ENCODE peak calls at places on chromosomes 5 and 9, in ten cellular contexts. P is foreskin fibroblast, V is uterus, J is AG10803, Z is astrocyte of the spinal cord, L is A549, T is testis, K is OCI-LY7, S is tibial artery, F is BJ. I is an unnamed sample.

GRCh38 chr9:127822108-127822507 is 19.4 kb downstream of the FPGS start:
- DNase-seq in L (no peak), P (no peak), Z (no peak), F (no peak), K (no peak), V (no peak), T (no peak), J (no peak), S (no peak), I (no peak)

GRCh38 chr9:18149457-18150011 is 324.4 kb upstream of the ADAMTSL1 start:
- DNase-seq in L (no peak), V (no peak), Z (no peak), S (no peak), J (peak), P (peak), K (no peak), T (no peak), F (no peak), I (peak)

GRCh38 chr5:59709833-59710232 is 183.7 kb downstream of the PDE4D start:
- DNase-seq in J (peak), P (peak), F (peak), T (no peak), S (no peak), V (no peak), L (no peak), Z (peak), K (no peak), I (peak)

GRCh38 chr5:76606665-76607064 is 16.5 kb downstream of the F2RL2 start:
- DNase-seq in Z (no peak), S (no peak), F (no peak), V (no peak), K (no peak), T (no peak), J (no peak), L (no peak), P (peak), I (no peak)

GRCh38 chr5:20832204-20833080 is 844.4 kb upstream of the CDH18 start:
- DNase-seq in S (no peak), K (no peak), V (no peak), L (no peak), P (peak), T (no peak), Z (no peak), F (no peak), J (no peak), I (no peak)

GRCh38 chr9:134651226-134651905 is 9.8 kb downstream of the COL5A1 start:
- DNase-seq in Z (no peak), S (peak), L (no peak), J (no peak), K (no peak), F (no peak), P (no peak), T (no peak), V (no peak), I (no peak)

GRCh38 chr9:21607576-21607975 is 125.5 kb upstream of the IFNE start:
- DNase-seq in P (no peak), F (no peak), T (no peak), K (no peak), L (no peak), J (peak), Z (no peak), S (no peak), V (no peak), I (no peak)

GRCh38 chr5:73336366-73336765 is 112.2 kb downstream of the FOXD1 start:
- DNase-seq in V (no peak), K (no peak), L (no peak), F (no peak), T (no peak), S (no peak), J (no peak), P (no peak), Z (no peak), I (no peak)

GRCh38 chr5:95114305-95114704 is 170.6 kb downstream of the MCTP1 start:
- DNase-seq in S (no peak), T (no peak), K (no peak), L (no peak), J (no peak), V (no peak), P (no peak), Z (no peak), F (no peak), I (no peak)

GRCh38 chr5:15992918-15993317 is 186.7 kb downstream of the MARCHF11 start:
- DNase-seq in S (no peak), P (peak), F (no peak), J (peak), V (no peak), K (no peak), T (no peak), Z (peak), L (no peak), I (peak)

GRCh38 chr9:97310023-97310422 is 2.6 kb downstream of the CCDC180 start:
- DNase-seq in J (no peak), S (no peak), P (no peak), V (no peak), L (no peak), T (no peak), F (no peak), K (no peak), Z (no peak), I (no peak)
- TF ChIP-seq CTCF in J (no peak), S (no peak), P (no peak), V (no peak), L (no peak), T (no peak), F (no peak), K (no peak), Z (no peak), I (no peak)

GRCh38 chr5:1293416-1293996 is 1.4 kb downstream of the TERT start:
- DNase-seq in P (no peak), L (no peak), Z (no peak), S (peak), J (no peak), T (no peak), V (no peak), K (peak), F (no peak), I (no peak)

GRCh38 chr5:1292846-1293415 is 1.9 kb downstream of the TERT start:
- DNase-seq in J (no peak), L (no peak), Z (no peak), S (peak), V (no peak), F (no peak), P (no peak), T (no peak), K (peak), I (no peak)

GRCh38 chr5:1293997-1294838 is 650 bp downstream of the TERT start:
- DNase-seq in K (peak), V (no peak), J (no peak), F (no peak), P (no peak), Z (no peak), T (no peak), L (no peak), S (peak), I (no peak)

GRCh38 chr5:1295650-1296037 is 776 bp upstream of the TERT start:
- DNase-seq in K (no peak), J (no peak), F (no peak), S (peak), P (no peak), V (no peak), L (no peak), T (no peak), Z (no peak), I (no peak)

DNA sequence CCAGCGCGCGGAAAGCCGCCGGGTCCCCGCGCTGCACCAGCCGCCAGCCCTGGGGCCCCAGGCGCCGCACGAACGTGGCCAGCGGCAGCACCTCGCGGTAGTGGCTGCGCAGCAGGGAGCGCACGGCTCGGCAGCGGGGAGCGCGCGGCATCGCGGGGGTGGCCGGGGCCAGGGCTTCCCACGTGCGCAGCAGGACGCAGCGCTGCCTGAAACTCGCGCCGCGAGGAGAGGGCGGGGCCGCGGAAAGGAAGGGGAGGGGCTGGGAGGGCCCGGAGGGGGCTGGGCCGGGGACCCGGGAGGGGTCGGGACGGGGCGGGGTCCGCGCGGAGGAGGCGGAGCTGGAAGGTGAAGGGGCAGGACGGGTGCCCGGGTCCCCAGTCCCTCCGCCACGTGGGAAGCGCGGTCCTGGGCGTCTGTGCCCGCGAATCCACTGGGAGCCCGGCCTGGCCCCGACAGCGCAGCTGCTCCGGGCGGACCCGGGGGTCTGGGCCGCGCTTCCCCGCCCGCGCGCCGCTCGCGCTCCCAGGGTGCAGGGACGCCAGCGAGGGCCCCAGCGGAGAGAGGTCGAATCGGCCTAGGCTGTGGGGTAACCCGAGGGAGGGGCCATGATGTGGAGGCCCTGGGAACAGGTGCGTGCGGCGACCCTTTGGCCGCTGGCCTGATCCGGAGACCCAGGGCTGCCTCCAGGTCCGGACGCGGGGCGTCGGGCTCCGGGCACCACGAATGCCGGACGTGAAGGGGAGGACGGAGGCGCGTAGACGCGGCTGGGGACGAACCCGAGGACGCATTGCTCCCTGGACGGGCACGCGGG is at the start of gene TERT:
- DNase-seq in V (no peak), P (no peak), S (no peak), J (no peak), F (no peak), K (peak), L (peak), Z (no peak), T (peak), I (no peak)
- H3K4me3 ChIP-seq in V (no peak), P (no peak), S (no peak), J (no peak), F (no peak), K (peak), L (peak), Z (no peak), T (peak), I (no peak)

GRCh38 chr9:519579-519978 is 304.9 kb downstream of the DOCK8 start:
- DNase-seq in V (no peak), Z (no peak), K (no peak), S (no peak), F (no peak), J (no peak), L (no peak), T (no peak), P (no peak), I (no peak)
- TF ChIP-seq CTCF in V (no peak), Z (no peak), K (no peak), S (no peak), F (no peak), J (no peak), L (no peak), T (no peak), P (no peak), I (no peak)

DNA sequence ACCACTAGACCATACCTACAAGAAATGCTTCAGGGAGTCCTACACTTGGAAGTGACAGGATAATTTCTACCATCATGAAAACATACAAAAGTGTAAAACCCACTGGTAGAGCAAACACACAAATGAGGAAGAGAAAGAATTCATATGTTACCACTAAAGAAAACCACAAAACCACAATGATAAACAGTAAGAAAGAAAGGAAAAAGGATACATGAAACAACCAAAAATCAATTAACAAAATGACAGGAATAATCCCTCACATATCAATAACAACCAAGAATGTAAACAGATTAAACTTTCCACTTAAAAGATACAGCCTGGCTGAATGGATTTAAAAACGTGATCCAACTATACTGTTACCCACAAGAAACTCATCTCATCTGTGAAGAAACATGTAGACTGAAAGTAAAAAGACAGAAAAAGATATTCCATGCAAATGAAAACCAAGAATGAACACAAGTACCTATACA is 83.4 kb downstream of the LPAR1 start:
- DNase-seq in Z (peak), J (peak), K (no peak), P (no peak), S (no peak), F (no peak), T (no peak), V (no peak), L (no peak), I (no peak)
- H3K4me3 ChIP-seq in Z (no peak), J (no peak), K (no peak), P (no peak), S (no peak), F (no peak), T (no peak), V (no peak), L (no peak), I (no peak)

DNA sequence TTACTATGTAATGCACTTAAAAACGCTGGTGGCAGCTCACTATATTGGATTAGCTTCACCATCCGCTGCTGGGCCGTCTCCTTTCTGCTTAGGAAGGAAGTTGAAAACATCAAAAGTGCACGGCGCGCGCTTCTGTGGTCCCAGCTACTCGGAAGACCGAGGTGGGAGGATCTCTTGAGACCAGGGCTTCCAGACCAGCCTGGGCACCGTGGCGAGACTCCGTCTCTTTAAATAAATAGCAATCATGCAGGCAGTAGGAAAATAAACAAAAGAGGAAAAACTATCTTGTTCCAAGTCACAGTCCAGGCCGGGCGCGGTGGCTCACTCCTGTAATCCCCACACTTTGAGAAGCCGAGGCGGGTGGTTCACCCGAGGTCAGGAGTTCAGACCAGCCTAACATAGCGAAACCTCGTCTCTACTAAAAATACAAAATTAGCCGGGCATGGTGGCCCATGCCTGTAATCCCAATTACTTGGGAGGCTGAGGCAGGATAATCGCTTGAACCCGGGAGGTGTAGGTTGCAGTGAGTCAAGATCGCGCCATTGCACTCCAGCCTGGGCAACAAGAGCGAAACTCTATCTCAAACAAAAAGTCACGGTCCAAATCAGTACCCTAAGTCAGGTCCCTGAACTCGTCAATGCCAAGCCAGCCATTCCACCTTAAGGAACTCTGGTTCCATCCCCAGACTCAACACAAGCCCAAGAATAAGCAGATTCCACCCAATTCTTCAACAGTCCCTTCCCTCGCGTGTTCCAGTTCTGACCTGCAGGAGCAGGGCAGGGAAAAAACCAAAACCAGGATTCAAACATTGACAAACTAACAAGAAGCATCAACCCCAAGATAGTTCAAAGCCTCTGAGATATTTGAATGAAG is 1.0 kb upstream of the GOLGA1 start:
- DNase-seq in L (peak), Z (peak), K (peak), S (peak), V (peak), J (peak), F (no peak), T (peak), P (peak), I (no peak)
- TF ChIP-seq CTCF in L (no peak), Z (no peak), K (no peak), S (no peak), V (no peak), J (no peak), F (peak), T (no peak), P (no peak), I (no peak)

GRCh38 chr5:90528704-90529233 is 615 bp downstream of the LYSMD3 start:
- DNase-seq in P (peak), V (no peak), J (peak), S (no peak), T (no peak), L (peak), F (no peak), K (peak), Z (peak), I (peak)

GRCh38 chr5:90533794-90534193 is 4.4 kb upstream of the LYSMD3 start:
- DNase-seq in V (no peak), K (no peak), F (no peak), P (no peak), T (no peak), S (no peak), Z (no peak), L (no peak), J (no peak), I (no peak)

GRCh38 chr5:90529234-90529938 is at the start of gene LYSMD3:
- DNase-seq in T (peak), S (peak), P (peak), Z (peak), V (peak), K (peak), F (peak), L (peak), J (peak), I (peak)

GRCh38 chr5:90529939-90530677 is 724 bp upstream of the LYSMD3 start:
- DNase-seq in K (peak), V (peak), Z (peak), F (peak), P (peak), S (peak), J (peak), T (peak), L (peak), I (peak)

GRCh38 chr5:90530736-90531487 is 1.5 kb upstream of the LYSMD3 start:
- DNase-seq in P (no peak), L (no peak), Z (no peak), S (no peak), K (no peak), J (no peak), V (no peak), F (no peak), T (peak), I (no peak)
- H3K4me3 ChIP-seq in P (peak), L (no peak), Z (no peak), S (no peak), K (peak), J (no peak), V (peak), F (no peak), T (no peak), I (no peak)

DNA sequence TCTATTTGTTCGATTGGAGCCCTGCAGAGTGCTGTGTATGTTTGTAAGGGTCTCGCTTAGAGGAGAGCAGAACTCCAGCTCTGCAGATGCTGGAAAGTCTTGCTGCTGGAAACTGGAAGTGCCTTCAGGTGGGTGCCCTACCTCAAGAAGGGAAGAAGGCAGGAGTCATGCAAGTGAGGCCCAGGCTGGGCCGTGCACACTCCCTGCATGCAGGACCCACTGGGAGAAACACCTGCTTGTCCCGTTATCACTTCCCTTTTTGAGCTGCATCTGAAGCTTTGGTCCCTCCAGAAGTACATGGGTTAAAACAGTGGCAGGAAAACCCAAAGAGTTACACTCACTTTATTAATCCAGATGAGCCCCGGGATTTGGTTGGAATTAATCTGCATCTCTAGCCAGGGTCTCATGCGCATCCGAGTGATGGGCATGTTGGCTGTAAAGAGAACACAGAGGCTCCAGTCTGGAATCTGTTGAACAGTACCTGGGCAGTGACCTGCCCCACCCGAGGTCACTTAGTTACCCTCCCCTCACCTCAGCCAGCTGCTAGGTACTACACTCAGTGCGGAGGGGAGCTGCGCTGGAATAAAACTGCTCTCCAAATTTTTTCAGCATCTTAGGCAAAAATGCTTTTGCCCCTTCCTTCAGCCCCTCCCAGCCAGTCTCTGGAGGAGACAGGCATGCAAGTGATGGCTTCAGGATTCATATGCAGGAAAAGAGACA is 1.4 kb downstream of the IRF1 start:
- DNase-seq in T (no peak), P (no peak), S (peak), V (peak), Z (no peak), J (no peak), F (no peak), L (no peak), K (peak), I (no peak)
- TF ChIP-seq CTCF in T (no peak), P (no peak), S (no peak), V (no peak), Z (no peak), J (no peak), F (no peak), L (no peak), K (no peak), I (no peak)

GRCh38 chr5:180988592-180988991 is at the start of gene BTNL3:
- DNase-seq in F (no peak), J (no peak), L (no peak), V (no peak), K (no peak), T (no peak), P (no peak), S (no peak), Z (no peak), I (no peak)
- H3K4me3 ChIP-seq in F (no peak), J (no peak), L (no peak), V (no peak), K (no peak), T (no peak), P (no peak), S (no peak), Z (no peak), I (no peak)

GRCh38 chr5:10775646-10776045 is 14.6 kb upstream of the DAP start:
- DNase-seq in S (no peak), J (no peak), P (no peak), F (no peak), V (no peak), Z (no peak), L (no peak), K (peak), T (no peak), I (no peak)
- TF ChIP-seq CTCF in S (no peak), J (no peak), P (no peak), F (no peak), V (no peak), Z (no peak), L (no peak), K (peak), T (no peak), I (no peak)